ENCODE peak calls at places on chromosomes 13 and 19, in eight cellular contexts. I is amygdala; E is cardiac septum; K is CD4-positive, alpha-beta T cell; O is activated T-helper 1 cell treated with anti-CD3 and anti-CD28 coated beads, Interleukin-12 subunit alpha, Interleukin-12 subunit beta, Interleukin-2, Interleukin-4 antibody, amounts not matched to agents 30 ng/mL and 10 ng/mL and 1 ng/mL, durations not matched to agents 14 hours and 24 hours and 36 hours; J is NCI-H2171 treated with DMSO at 0.1 percent for 48 hours; D is stimulated activated naive CD8-positive, alpha-beta T cell treated with anti-CD3 and anti-CD28 coated beads, Interleukin-15, Interleukin-2, amounts not matched to agents 100 U/mL and 50 U/mL, for 24 hours; Q is stimulated activated naive CD4-positive, alpha-beta T cell. A is an unnamed sample.
A peak's percentile ranks its signal among the peaks of the same experiment; 100 is the strongest.

GRCh38 chr19:49387936-49388372 is at the start of gene KASH5:
- DNase-seq in Q (peak; percentile 78), I (peak; percentile 4), J (no peak), K (peak; percentile 94), E (peak; percentile 90), O (peak; percentile 62), D (peak; percentile 77), A (peak; percentile 60)

GRCh38 chr19:12065100-12065538 is 588 bp downstream of the ZNF844 start:
- DNase-seq in I (no peak), Q (peak; percentile 40), E (peak; percentile 76), K (peak; percentile 8), J (no peak), D (no peak), O (no peak), A (no peak)

GRCh38 chr13:101406787-101407186 is 9.5 kb downstream of the NALCN start:
- DNase-seq in I (no peak), Q (no peak), J (no peak), E (no peak), K (no peak), D (no peak), O (no peak), A (no peak)

GRCh38 chr19:19679176-19680073 is 10.8 kb downstream of the ZNF101 start:
- DNase-seq in D (no peak), J (no peak), K (no peak), E (no peak), O (no peak), Q (no peak), I (no peak), A (no peak)

GRCh38 chr13:23547000-23547590 is 23.1 kb upstream of the TNFRSF19 start:
- DNase-seq in D (no peak), O (no peak), J (no peak), E (peak; percentile 80), I (no peak), K (no peak), Q (no peak), A (no peak)

GRCh38 chr19:11179716-11180297 is 17.5 kb downstream of the KANK2 start:
- DNase-seq in Q (no peak), K (no peak), O (no peak), D (peak; percentile 33), E (no peak), J (no peak), I (no peak), A (peak; percentile 62)

GRCh38 chr13:99559560-99559959 is 58.3 kb downstream of the TM9SF2 start:
- DNase-seq in O (no peak), D (no peak), Q (no peak), E (no peak), I (no peak), K (no peak), J (no peak), A (no peak)

GRCh38 chr19:5903502-5904301 is at the start of gene NDUFA11:
- DNase-seq in K (peak; percentile 96), O (peak; percentile 94), J (peak; percentile 99), D (peak; percentile 98), Q (peak; percentile 100), E (peak; percentile 98), I (no peak), A (peak; percentile 94)

GRCh38 chr19:11767633-11768133 is 883 bp downstream of the ZNF441 start:
- DNase-seq in J (no peak), O (no peak), D (peak; percentile 47), K (peak; percentile 7), Q (no peak), I (no peak), E (peak; percentile 75), A (peak; percentile 42)

GRCh38 chr13:106382569-106382968 is 152.9 kb downstream of the EFNB2 start:
- DNase-seq in Q (no peak), D (no peak), E (no peak), I (no peak), K (no peak), O (no peak), J (peak; percentile 45), A (no peak)

GRCh38 chr13:51262501-51263211 is 40.5 kb downstream of the FAM124A start:
- DNase-seq in J (no peak), D (no peak), Q (no peak), I (no peak), K (no peak), O (no peak), E (no peak), A (no peak)

GRCh38 chr19:10260141-10260584 is 8.1 kb downstream of the MRPL4 start:
- DNase-seq in I (no peak), E (no peak), K (no peak), D (peak; percentile 70), O (peak; percentile 54), Q (no peak), J (no peak), A (no peak)